ENCODE peak calls at places on chromosome 5, in five cellular contexts. One of them, this sample, is unnamed.

GRCh38 chr5:165135551-165135950 is 1630.1 kb downstream of the MAT2B start:
- DNase-seq in AG10803: no peak
- DNase-seq in H9: no peak
- DNase-seq in glutamatergic neuron: no peak
- DNase-seq in memory B cell: no peak
- DNase-seq in this sample: no peak

GRCh38 chr5:149409268-149409948 is 30.3 kb upstream of the IL17B start:
- DNase-seq in glutamatergic neuron: no peak
- DNase-seq in H9: peak; percentile 71
- DNase-seq in memory B cell: no peak
- DNase-seq in AG10803: peak; percentile 43
- DNase-seq in this sample: peak; percentile 65

GRCh38 chr5:78591227-78591626 is 57.3 kb downstream of the LHFPL2 start:
- DNase-seq in glutamatergic neuron: no peak
- DNase-seq in memory B cell: no peak
- DNase-seq in H9: no peak
- DNase-seq in AG10803: peak; percentile 80
- DNase-seq in this sample: no peak

GRCh38 chr5:155983954-155984353 is 343.0 kb upstream of the SGCD start:
- DNase-seq in AG10803: peak; percentile 73
- DNase-seq in glutamatergic neuron: no peak
- DNase-seq in H9: no peak
- DNase-seq in memory B cell: no peak
- DNase-seq in this sample: no peak

GRCh38 chr5:37837101-37838032 is 2.5 kb downstream of the GDNF start:
- DNase-seq in glutamatergic neuron: peak; percentile 82
- DNase-seq in H9: peak; percentile 76
- DNase-seq in memory B cell: peak; percentile 27
- DNase-seq in AG10803: peak; percentile 81
- DNase-seq in this sample: peak; percentile 83

GRCh38 chr5:40413747-40414146 is 266.0 kb upstream of the PTGER4 start:
- DNase-seq in glutamatergic neuron: no peak
- DNase-seq in memory B cell: no peak
- DNase-seq in H9: no peak
- DNase-seq in AG10803: peak; percentile 35
- DNase-seq in this sample: no peak

GRCh38 chr5:17378346-17378984 is 119.6 kb upstream of the TAF11L2 start:
- DNase-seq in AG10803: peak; percentile 74
- DNase-seq in H9: no peak
- DNase-seq in memory B cell: no peak
- DNase-seq in glutamatergic neuron: no peak
- DNase-seq in this sample: no peak

GRCh38 chr5:74342948-74343682 is 297.4 kb downstream of the ENC1 start:
- DNase-seq in glutamatergic neuron: no peak
- DNase-seq in AG10803: no peak
- DNase-seq in memory B cell: no peak
- DNase-seq in H9: no peak
- DNase-seq in this sample: no peak

GRCh38 chr5:32098291-32098690 is 75.8 kb downstream of the GOLPH3 start:
- DNase-seq in memory B cell: no peak
- DNase-seq in glutamatergic neuron: no peak
- DNase-seq in H9: no peak
- DNase-seq in AG10803: no peak
- DNase-seq in this sample: peak; percentile 39

GRCh38 chr5:97618721-97619120 is 435.7 kb upstream of the RIOK2 start:
- DNase-seq in AG10803: peak; percentile 89
- DNase-seq in glutamatergic neuron: no peak
- DNase-seq in H9: no peak
- DNase-seq in memory B cell: no peak
- DNase-seq in this sample: no peak

GRCh38 chr5:10216107-10216506 is 33.6 kb downstream of the ATPSCKMT start:
- DNase-seq in glutamatergic neuron: no peak
- DNase-seq in memory B cell: no peak
- DNase-seq in AG10803: no peak
- DNase-seq in H9: no peak
- DNase-seq in this sample: no peak

GRCh38 chr5:60959156-60959555 is 14.2 kb downstream of the NDUFAF2 start:
- DNase-seq in glutamatergic neuron: no peak
- DNase-seq in AG10803: peak; percentile 29
- DNase-seq in H9: no peak
- DNase-seq in memory B cell: no peak
- DNase-seq in this sample: no peak

GRCh38 chr5:77882670-77883257 is 106.6 kb upstream of the TBCA start:
- DNase-seq in memory B cell: no peak
- DNase-seq in H9: no peak
- DNase-seq in glutamatergic neuron: no peak
- DNase-seq in AG10803: peak; percentile 53
- DNase-seq in this sample: no peak

GRCh38 chr5:37933586-37933985 is 93.7 kb upstream of the GDNF start:
- DNase-seq in H9: no peak
- DNase-seq in AG10803: no peak
- DNase-seq in memory B cell: no peak
- DNase-seq in glutamatergic neuron: no peak
- DNase-seq in this sample: no peak

GRCh38 chr5:172491481-172491880 is 37.2 kb upstream of the SH3PXD2B start:
- DNase-seq in memory B cell: no peak
- DNase-seq in H9: peak; percentile 5
- DNase-seq in glutamatergic neuron: no peak
- DNase-seq in AG10803: no peak
- DNase-seq in this sample: no peak

GRCh38 chr5:107615173-107615856 is 55.4 kb downstream of the EFNA5 start:
- DNase-seq in memory B cell: no peak
- DNase-seq in AG10803: no peak
- DNase-seq in glutamatergic neuron: no peak
- DNase-seq in H9: no peak
- DNase-seq in this sample: no peak

GRCh38 chr5:158654415-158654814 is 445.3 kb downstream of the EBF1 start:
- DNase-seq in AG10803: no peak
- DNase-seq in memory B cell: no peak
- DNase-seq in glutamatergic neuron: no peak
- DNase-seq in H9: no peak
- DNase-seq in this sample: no peak

GRCh38 chr5:124651663-124652513 is 94.6 kb downstream of the ZNF608 start:
- DNase-seq in H9: peak; percentile 89
- DNase-seq in glutamatergic neuron: peak; percentile 86
- DNase-seq in AG10803: no peak
- DNase-seq in memory B cell: peak; percentile 32
- DNase-seq in this sample: peak; percentile 95

GRCh38 chr5:177446184-177447065 is at the start of gene PRR7:
- DNase-seq in AG10803: peak; percentile 66
- DNase-seq in memory B cell: peak; percentile 78
- DNase-seq in H9: peak; percentile 61
- DNase-seq in glutamatergic neuron: peak; percentile 68
- DNase-seq in this sample: peak; percentile 96

GRCh38 chr5:143401846-143402463 is 1.5 kb downstream of the NR3C1 start:
- DNase-seq in memory B cell: no peak
- DNase-seq in H9: no peak
- DNase-seq in glutamatergic neuron: no peak
- DNase-seq in AG10803: no peak
- DNase-seq in this sample: no peak

GRCh38 chr5:157100140-157100679 is 8.6 kb downstream of the HAVCR2 start:
- DNase-seq in H9: no peak
- DNase-seq in memory B cell: no peak
- DNase-seq in glutamatergic neuron: no peak
- DNase-seq in AG10803: peak; percentile 61
- DNase-seq in this sample: no peak

GRCh38 chr5:74966151-74967050 is 86.0 kb downstream of the GCNT4 start:
- DNase-seq in glutamatergic neuron: no peak
- DNase-seq in H9: no peak
- DNase-seq in memory B cell: no peak
- DNase-seq in AG10803: peak; percentile 63
- DNase-seq in this sample: no peak